ENCODE peak calls at places on chromosomes 11 and 22, in eight cellular contexts. N, O, Z, K, F, D, T and W are unnamed samples. For H3K27me3, the result is how much of the 10 kb centered on the place peaks cover.

GRCh38 chr11:33387996-33388395 is 130.8 kb downstream of the HIPK3 start:
- DNase-seq in N (no peak), O (no peak), Z (no peak), K (no peak), F (no peak), D (no peak), T (no peak), W (no peak)

GRCh38 chr11:70700871-70701270 is 302.5 kb downstream of the CTTN start:
- DNase-seq in N (no peak), O (no peak), Z (no peak), K (no peak), F (no peak), D (no peak), T (no peak), W (peak)

GRCh38 chr11:36056160-36056751 is 112.4 kb downstream of the LDLRAD3 start:
- DNase-seq in N (no peak), O (no peak), Z (no peak), K (peak), F (no peak), D (no peak), T (peak), W (peak)

GRCh38 chr22:28917747-28918543 is 34.6 kb downstream of the ZNRF3 start:
- DNase-seq in N (no peak), O (no peak), Z (no peak), K (no peak), F (no peak), D (no peak), T (peak), W (peak)

GRCh38 chr11:2548596-2548995 is 103.8 kb downstream of the KCNQ1 start:
- DNase-seq in N (peak), O (peak), Z (no peak), K (no peak), F (no peak), D (peak), T (no peak), W (no peak)

GRCh38 chr22:20324139-20324516 is 4.3 kb upstream of the DGCR6L start:
- DNase-seq in N (no peak), O (peak), Z (peak), K (no peak), F (no peak), D (no peak), T (no peak), W (no peak)

GRCh38 chr11:129766858-129767604 is 48.6 kb upstream of the TMEM45B start:
- DNase-seq in N (no peak), O (peak), Z (peak), K (peak), F (no peak), D (no peak), T (peak), W (peak)

GRCh38 chr11:3161720-3162409 is 3.2 kb downstream of the OSBPL5 start:
- DNase-seq in N (peak), O (no peak), Z (no peak), K (no peak), F (no peak), D (peak), T (no peak), W (no peak)

GRCh38 chr22:33476206-33476605 is 418.0 kb upstream of the SYN3 start:
- DNase-seq in N (no peak), O (no peak), Z (no peak), K (no peak), F (no peak), D (no peak), T (no peak), W (peak)

GRCh38 chr11:61023086-61024035 is 51.9 kb downstream of the CD6 start:
- DNase-seq in N (no peak), O (peak), Z (peak), K (no peak), F (no peak), D (no peak), T (no peak), W (no peak)

GRCh38 chr11:47565340-47566165 is at the start of gene PTPMT1:
- DNase-seq in N (peak), O (peak), Z (peak), K (peak), F (no peak), D (peak), T (peak), W (peak)

GRCh38 chr11:48020092-48020755 is 39.9 kb downstream of the PTPRJ start:
- DNase-seq in N (no peak), O (no peak), Z (no peak), K (no peak), F (no peak), D (no peak), T (no peak), W (no peak)

GRCh38 chr22:49156662-49157285 is 670.9 kb downstream of the BRD1 start:
- DNase-seq in N (no peak), O (no peak), Z (no peak), K (no peak), F (no peak), D (no peak), T (no peak), W (no peak)

GRCh38 chr22:46061431-46062231 is 84.7 kb upstream of the WNT7B start:
- DNase-seq in N (peak), O (peak), Z (no peak), K (no peak), F (peak), D (peak), T (no peak), W (peak)

GRCh38 chr11:31110825-31111224 is 258.7 kb downstream of the DCDC1 start:
- DNase-seq in N (no peak), O (no peak), Z (no peak), K (no peak), F (no peak), D (no peak), T (no peak), W (no peak)

GRCh38 chr11:45798793-45799441 is 6.0 kb upstream of the SLC35C1 start:
- DNase-seq in N (peak), O (no peak), Z (no peak), K (no peak), F (no peak), D (peak), T (peak), W (no peak)

GRCh38 chr11:88175004-88175706 is at the start of gene RAB38:
- DNase-seq in N (peak), O (peak), Z (no peak), K (peak), F (no peak), D (peak), T (peak), W (peak)

GRCh38 chr11:117408356-117408755 is 80.7 kb downstream of the CEP164 start:
- DNase-seq in N (peak), O (no peak), Z (no peak), K (no peak), F (no peak), D (no peak), T (no peak), W (no peak)

GRCh38 chr22:29801153-29801552 is 34.0 kb downstream of the UQCR10 start:
- DNase-seq in N (no peak), O (no peak), Z (no peak), K (no peak), F (no peak), D (no peak), T (no peak), W (peak)

GRCh38 chr11:114609429-114609828 is 13.8 kb upstream of the NXPE4 start:
- DNase-seq in N (no peak), O (no peak), Z (no peak), K (no peak), F (no peak), D (no peak), T (no peak), W (no peak)

GRCh38 chr11:44424841-44425240 is 114.9 kb upstream of the ALX4 start:
- DNase-seq in N (no peak), O (no peak), Z (no peak), K (no peak), F (no peak), D (no peak), T (no peak), W (peak)
- H3K27me3 ChIP-seq in N (under half), O (under half), Z (under half), K (under half), F (under half), D (under half), T (under half), W (under half)

GRCh38 chr11:28346209-28346608 is 238.0 kb downstream of the METTL15 start:
- DNase-seq in N (no peak), O (no peak), Z (no peak), K (no peak), F (no peak), D (no peak), T (peak), W (no peak)

GRCh38 chr11:28347351-28347750 is 239.2 kb downstream of the METTL15 start:
- DNase-seq in N (no peak), O (no peak), Z (no peak), K (no peak), F (no peak), D (no peak), T (no peak), W (no peak)

GRCh38 chr11:28353991-28354390 is 245.8 kb downstream of the METTL15 start:
- DNase-seq in N (no peak), O (no peak), Z (no peak), K (no peak), F (no peak), D (no peak), T (no peak), W (no peak)

GRCh38 chr11:28346721-28347120 is 238.5 kb downstream of the METTL15 start:
- DNase-seq in N (no peak), O (no peak), Z (no peak), K (no peak), F (no peak), D (no peak), T (no peak), W (no peak)

GRCh38 chr11:28350216-28350615 is 242.0 kb downstream of the METTL15 start:
- DNase-seq in N (no peak), O (no peak), Z (no peak), K (no peak), F (no peak), D (no peak), T (peak), W (no peak)
- H3K27me3 ChIP-seq in N (under half), O (under half), Z (under half), K (under half), F (under half), D (under half), T (under half), W (under half)

DNA sequence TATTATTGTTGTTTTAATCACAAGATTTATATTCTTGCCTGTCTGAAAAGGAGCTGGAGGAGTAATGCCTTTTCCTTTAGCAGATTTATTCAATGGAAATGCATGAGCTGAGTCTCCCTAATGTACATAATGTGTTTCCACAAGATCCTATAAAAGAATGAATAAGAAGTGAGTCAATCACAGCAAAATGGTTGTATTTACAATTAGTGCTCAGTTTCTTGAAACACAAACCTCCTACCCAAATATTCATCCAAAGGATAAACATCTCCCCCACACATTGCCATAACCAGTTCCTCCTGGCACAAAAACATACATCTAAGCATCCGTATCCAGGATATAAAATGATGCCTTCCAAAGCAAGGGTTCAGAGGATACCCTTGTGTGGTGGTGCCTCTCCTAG is 33.2 kb downstream of the ME3 start:
- DNase-seq in N (no peak), O (no peak), Z (no peak), K (no peak), F (no peak), D (no peak), T (no peak), W (no peak)
- H3K27me3 ChIP-seq in N (under half), O (under half), Z (under half), K (under half), F (under half), D (under half), T (under half), W (under half)

GRCh38 chr22:22420580-22420979 is 88.0 kb downstream of the ZNF280B start:
- DNase-seq in N (no peak), O (no peak), Z (no peak), K (no peak), F (no peak), D (no peak), T (no peak), W (no peak)
- H3K27me3 ChIP-seq in N (under half), O (under half), Z (under half), K (under half), F (under half), D (under half), T (under half), W (under half)

GRCh38 chr11:124748100-124748418 is 4.0 kb downstream of the VSIG2 start:
- DNase-seq in N (no peak), O (no peak), Z (no peak), K (no peak), F (no peak), D (no peak), T (no peak), W (no peak)

GRCh38 chr11:124746621-124747243 is 5.3 kb downstream of the VSIG2 start:
- DNase-seq in N (peak), O (peak), Z (peak), K (peak), F (no peak), D (peak), T (peak), W (peak)

GRCh38 chr11:124745835-124746620 is 6.0 kb downstream of the VSIG2 start:
- DNase-seq in N (no peak), O (peak), Z (no peak), K (no peak), F (no peak), D (no peak), T (no peak), W (no peak)

GRCh38 chr11:124748481-124749338 is 3.3 kb downstream of the VSIG2 start:
- DNase-seq in N (no peak), O (no peak), Z (no peak), K (no peak), F (no peak), D (no peak), T (no peak), W (no peak)

GRCh38 chr11:124747406-124748099 is 4.5 kb downstream of the VSIG2 start:
- DNase-seq in N (no peak), O (no peak), Z (no peak), K (no peak), F (no peak), D (no peak), T (no peak), W (no peak)
- H3K27me3 ChIP-seq in N (under half), O (under half), Z (under half), K (under half), F (half or more), D (under half), T (under half), W (half or more)

GRCh38 chr11:62919476-62919875 is 1.7 kb downstream of the CHRM1 start:
- DNase-seq in N (peak), O (no peak), Z (no peak), K (no peak), F (no peak), D (peak), T (no peak), W (no peak)
- H3K27me3 ChIP-seq in N (under half), O (under half), Z (under half), K (under half), F (under half), D (under half), T (under half), W (under half)

GRCh38 chr11:72303179-72303578 is 59.2 kb upstream of the PHOX2A start:
- DNase-seq in N (no peak), O (no peak), Z (no peak), K (no peak), F (no peak), D (no peak), T (no peak), W (no peak)
- H3K27me3 ChIP-seq in N (under half), O (under half), Z (under half), K (under half), F (under half), D (under half), T (under half), W (under half)